ENCODE peak calls at places on chromosomes 16 and 17, in four cellular contexts. V, A, W and Z are unnamed samples.

GRCh38 chr16:22217890-22218730 is 12.0 kb downstream of the EEF2K start:
- DNase-seq in V (no peak), A (no peak), W (no peak), Z (peak)

GRCh38 chr17:57463103-57463885 is 207.0 kb downstream of the MSI2 start:
- DNase-seq in V (no peak), A (peak), W (no peak), Z (no peak)

GRCh38 chr16:73605309-73605708 is 557.4 kb upstream of the ZFHX3 start:
- DNase-seq in V (no peak), A (no peak), W (no peak), Z (no peak)

GRCh38 chr17:18258356-18259038 is at the start of gene FLII:
- DNase-seq in V (peak), A (no peak), W (peak), Z (peak)

GRCh38 chr17:63356275-63356905 is 89.7 kb downstream of the CYB561 start:
- DNase-seq in V (no peak), A (peak), W (no peak), Z (peak)

GRCh38 chr17:77927777-77928518 is 30.6 kb upstream of the TNRC6C start:
- DNase-seq in V (no peak), A (no peak), W (no peak), Z (no peak)

GRCh38 chr17:77070888-77071279 is 69.9 kb upstream of the SEC14L1 start:
- DNase-seq in V (no peak), A (no peak), W (no peak), Z (no peak)

GRCh38 chr17:7951143-7951792 is 19.3 kb downstream of the CNTROB start:
- DNase-seq in V (no peak), A (no peak), W (no peak), Z (no peak)

GRCh38 chr17:34382586-34383224 is 19.7 kb upstream of the CCL1 start:
- DNase-seq in V (no peak), A (no peak), W (no peak), Z (no peak)

GRCh38 chr16:26457061-26457460 is 609.7 kb upstream of the C16orf82 start:
- DNase-seq in V (no peak), A (no peak), W (no peak), Z (no peak)

GRCh38 chr16:76278086-76278485 is 885 bp downstream of the CNTNAP4 start:
- DNase-seq in V (no peak), A (no peak), W (no peak), Z (no peak)

GRCh38 chr16:76280421-76280820 is 3.2 kb downstream of the CNTNAP4 start:
- DNase-seq in V (no peak), A (no peak), W (no peak), Z (no peak)

GRCh38 chr16:76277099-76278030 is at the start of gene CNTNAP4:
- DNase-seq in V (no peak), A (no peak), W (no peak), Z (peak)

DNA sequence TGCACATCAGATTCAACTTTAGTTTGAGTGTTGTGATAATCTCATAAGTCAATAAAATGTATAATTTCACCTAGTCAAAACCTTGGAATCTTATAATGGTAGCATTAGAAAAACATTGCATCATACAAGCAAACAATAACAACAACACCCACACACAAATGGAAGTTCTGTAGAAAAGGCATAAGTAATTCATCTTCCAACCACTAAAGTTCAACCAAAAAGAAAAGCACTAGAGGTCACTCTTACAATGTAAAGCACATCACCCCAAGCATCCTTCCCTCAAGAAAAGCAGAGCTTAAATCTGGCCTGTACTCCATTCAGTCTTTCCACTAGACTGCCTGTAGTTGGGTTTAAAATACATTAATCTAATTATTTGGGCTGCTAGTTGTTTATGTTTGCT is 1.8 kb downstream of the CNTNAP4 start:
- DNase-seq in V (no peak), A (peak), W (no peak), Z (no peak)
- TF ChIP-seq CTCF in V (no peak), A (no peak), W (no peak), Z (peak)

GRCh38 chr17:31525801-31526549 is 134.5 kb downstream of the RAB11FIP4 start:
- DNase-seq in V (no peak), A (no peak), W (no peak), Z (no peak)
- TF ChIP-seq CTCF in V (peak), A (peak), W (no peak), Z (no peak)

GRCh38 chr17:10327640-10328039 is 45.2 kb downstream of the MYH13 start:
- DNase-seq in V (peak), A (peak), W (peak), Z (peak)
- TF ChIP-seq CTCF in V (peak), A (peak), W (peak), Z (peak)

DNA sequence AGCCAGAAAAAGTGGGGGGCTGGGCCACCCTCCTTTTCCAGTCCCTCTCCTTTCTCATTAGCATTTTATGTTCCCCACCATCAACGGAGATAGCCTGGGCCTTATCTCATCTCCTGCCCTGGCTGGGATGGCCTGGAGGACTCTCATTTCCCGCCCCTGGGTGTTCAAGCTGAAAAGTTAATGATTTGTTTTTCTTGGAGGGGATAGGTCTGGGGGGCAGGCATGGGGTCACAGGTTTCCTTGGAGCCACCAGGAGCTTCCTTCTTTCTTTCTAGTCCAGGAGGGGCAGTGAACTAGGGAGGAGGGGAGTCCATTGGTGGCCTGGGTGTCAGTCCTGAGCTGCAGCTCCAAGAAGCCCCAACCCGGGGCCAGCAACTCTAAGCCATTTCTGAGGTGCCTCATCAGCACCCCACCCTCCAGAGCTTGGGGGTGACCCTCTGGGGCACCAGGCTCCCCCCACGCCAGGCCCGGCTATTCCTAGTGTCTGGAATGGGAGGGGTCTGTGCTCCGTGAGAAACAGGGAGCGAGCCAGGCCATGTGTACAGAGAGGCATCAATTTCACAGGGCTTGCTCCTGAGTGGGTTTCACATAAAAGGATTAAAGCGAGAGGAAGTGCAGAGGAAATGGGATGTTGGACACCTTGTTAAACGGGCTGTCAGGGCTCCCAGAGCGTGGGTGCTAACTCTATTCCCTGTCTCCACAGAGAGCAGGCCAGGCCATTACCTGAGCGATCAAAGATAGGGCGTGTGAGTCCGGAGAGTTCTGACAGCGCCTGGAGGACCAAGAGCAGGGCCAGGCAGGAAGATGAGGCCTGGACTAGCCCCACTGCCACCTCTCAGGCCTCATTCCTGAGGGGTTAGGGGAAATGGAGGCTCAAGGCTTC is 90.6 kb upstream of the LHX1 start:
- DNase-seq in V (no peak), A (no peak), W (no peak), Z (no peak)
- TF ChIP-seq CTCF in V (no peak), A (no peak), W (no peak), Z (no peak)